ENCODE peak calls at places on chromosomes 12 and 14, in seven cellular contexts. B is Panc1, I is tibial artery, T is stomach, M is IMR-90, E is cardiac muscle cell, P is mammary epithelial cell. K is an unnamed sample. For H3K9me3 and H3K36me3, the result is how much of the 10 kb centered on the place peaks cover.

GRCh38 chr12:57694459-57695019 is 607 bp downstream of the OS9 start:
- DNase-seq in B (no peak), I (no peak), T (no peak), M (no peak), E (peak), P (peak), K (no peak)

GRCh38 chr12:19125325-19125724 is 4.2 kb upstream of the PLEKHA5 start:
- DNase-seq in B (no peak), I (no peak), T (no peak), M (peak), E (no peak), P (peak), K (no peak)

GRCh38 chr12:91180577-91180976 is 2.0 kb downstream of the DCN start:
- DNase-seq in B (no peak), I (no peak), T (no peak), M (peak), E (no peak), P (no peak), K (no peak)

GRCh38 chr14:26204954-26205479 is 392.8 kb downstream of the NOVA1 start:
- DNase-seq in B (no peak), I (peak), T (peak), M (no peak), E (peak), P (no peak), K (no peak)

GRCh38 chr12:89919241-89919906 is 210.7 kb upstream of the ATP2B1 start:
- DNase-seq in B (no peak), I (no peak), T (peak), M (no peak), E (no peak), P (no peak), K (no peak)

GRCh38 chr14:24042733-24043132 is 9.1 kb upstream of the CARMIL3 start:
- DNase-seq in B (no peak), I (no peak), T (no peak), M (no peak), E (no peak), P (no peak), K (no peak)

GRCh38 chr12:131897276-131897675 is 2.9 kb downstream of the ULK1 start:
- DNase-seq in B (no peak), I (no peak), T (no peak), M (no peak), E (no peak), P (no peak), K (no peak)

GRCh38 chr12:125145196-125145595 is 80.0 kb downstream of the AACS start:
- DNase-seq in B (no peak), I (no peak), T (no peak), M (no peak), E (no peak), P (no peak), K (no peak)

GRCh38 chr12:47778842-47779241 is 5.8 kb downstream of the SLC48A1 start:
- DNase-seq in B (no peak), I (no peak), T (no peak), M (no peak), E (no peak), P (no peak), K (no peak)

GRCh38 chr14:99236386-99237133 is 35.4 kb downstream of the BCL11B start:
- DNase-seq in B (no peak), I (no peak), T (no peak), M (no peak), E (no peak), P (no peak), K (no peak)

GRCh38 chr12:50404307-50404706 is 3.6 kb downstream of the LARP4 start:
- DNase-seq in B (no peak), I (no peak), T (no peak), M (no peak), E (no peak), P (no peak), K (no peak)

GRCh38 chr12:93325855-93326254 is 51.9 kb upstream of the NUDT4 start:
- DNase-seq in B (no peak), I (no peak), T (no peak), M (peak), E (no peak), P (peak), K (no peak)

GRCh38 chr12:99498756-99499155 is 148.8 kb upstream of the GARIN6 start:
- DNase-seq in B (no peak), I (no peak), T (no peak), M (peak), E (no peak), P (peak), K (no peak)

GRCh38 chr12:78229491-78230209 is 399.0 kb downstream of the NAV3 start:
- DNase-seq in B (peak), I (no peak), T (no peak), M (peak), E (peak), P (peak), K (no peak)

GRCh38 chr14:51419685-51420084 is 179.6 kb downstream of the TMX1 start:
- DNase-seq in B (no peak), I (no peak), T (no peak), M (no peak), E (no peak), P (no peak), K (no peak)

GRCh38 chr12:52851787-52852186 is 3.0 kb upstream of the KRT78 start:
- DNase-seq in B (no peak), I (no peak), T (no peak), M (no peak), E (no peak), P (no peak), K (no peak)

GRCh38 chr12:50129297-50129696 is 17.3 kb downstream of the COX14 start:
- DNase-seq in B (no peak), I (no peak), T (no peak), M (no peak), E (no peak), P (no peak), K (no peak)

GRCh38 chr14:55382483-55382882 is 29.1 kb downstream of the ATG14 start:
- DNase-seq in B (no peak), I (no peak), T (no peak), M (peak), E (no peak), P (no peak), K (no peak)

GRCh38 chr12:107200394-107200793 is 107.0 kb upstream of the CRY1 start:
- DNase-seq in B (no peak), I (no peak), T (no peak), M (peak), E (no peak), P (peak), K (no peak)

GRCh38 chr14:59438148-59438766 is 26.9 kb downstream of the GPR135 start:
- DNase-seq in B (no peak), I (no peak), T (no peak), M (peak), E (no peak), P (peak), K (no peak)

GRCh38 chr12:47741340-47741703 is 16.0 kb upstream of the ENDOU start:
- DNase-seq in B (no peak), I (peak), T (peak), M (no peak), E (peak), P (peak), K (peak)

GRCh38 chr12:124675881-124676688 is 108.7 kb upstream of the NCOR2 start:
- DNase-seq in B (no peak), I (no peak), T (no peak), M (peak), E (no peak), P (no peak), K (no peak)

GRCh38 chr14:77248666-77249065 is 22.3 kb downstream of the NGB start:
- DNase-seq in B (no peak), I (no peak), T (no peak), M (peak), E (no peak), P (no peak), K (no peak)

GRCh38 chr12:24742378-24742777 is 206.5 kb downstream of the BCAT1 start:
- DNase-seq in B (no peak), I (peak), T (no peak), M (no peak), E (no peak), P (no peak), K (no peak)

GRCh38 chr14:68249534-68250517 is 430.2 kb downstream of the RAD51B start:
- DNase-seq in B (no peak), I (no peak), T (no peak), M (peak), E (no peak), P (peak), K (no peak)

GRCh38 chr14:61470261-61470953 is 149.0 kb downstream of the PRKCH start:
- DNase-seq in B (no peak), I (peak), T (no peak), M (peak), E (no peak), P (peak), K (peak)

GRCh38 chr14:105088812-105089745 is 23.8 kb upstream of the GPR132 start:
- DNase-seq in B (no peak), I (no peak), T (peak), M (peak), E (no peak), P (no peak), K (no peak)

GRCh38 chr12:11862794-11863193 is 207.9 kb upstream of the BCL2L14 start:
- DNase-seq in B (no peak), I (no peak), T (no peak), M (peak), E (no peak), P (no peak), K (no peak)

GRCh38 chr12:42450248-42450647 is 124.3 kb downstream of the PPHLN1 start:
- DNase-seq in B (no peak), I (no peak), T (no peak), M (peak), E (no peak), P (peak), K (no peak)

GRCh38 chr12:120236124-120236398 is 29.5 kb downstream of the PXN start:
- DNase-seq in B (no peak), I (no peak), T (no peak), M (no peak), E (no peak), P (no peak), K (no peak)

GRCh38 chr14:67690011-67690410 is 5.6 kb downstream of the RDH11 start:
- DNase-seq in B (no peak), I (no peak), T (no peak), M (no peak), E (no peak), P (peak), K (no peak)

GRCh38 chr12:1972260-1972659 is 32.0 kb downstream of the DCP1B start:
- DNase-seq in B (no peak), I (no peak), T (no peak), M (peak), E (no peak), P (peak), K (no peak)

GRCh38 chr12:15423629-15424028 is 101.3 kb downstream of the PTPRO start:
- DNase-seq in B (no peak), I (no peak), T (no peak), M (no peak), E (no peak), P (peak), K (no peak)

GRCh38 chr12:29710104-29710503 is 73.6 kb downstream of the TMTC1 start:
- DNase-seq in B (no peak), I (peak), T (no peak), M (no peak), E (peak), P (no peak), K (no peak)

GRCh38 chr14:44897844-44898151 is 63.9 kb downstream of the KLHL28 start:
- DNase-seq in B (no peak), I (no peak), T (no peak), M (peak), E (no peak), P (no peak), K (no peak)

GRCh38 chr14:30035361-30035760 is 107.7 kb upstream of the PRKD1 start:
- DNase-seq in B (no peak), I (no peak), T (no peak), M (no peak), E (no peak), P (no peak), K (no peak)
- H3K9me3 ChIP-seq in B (under half), I (under half), T (under half), M (under half), E (under half), P (under half), K (under half)

DNA sequence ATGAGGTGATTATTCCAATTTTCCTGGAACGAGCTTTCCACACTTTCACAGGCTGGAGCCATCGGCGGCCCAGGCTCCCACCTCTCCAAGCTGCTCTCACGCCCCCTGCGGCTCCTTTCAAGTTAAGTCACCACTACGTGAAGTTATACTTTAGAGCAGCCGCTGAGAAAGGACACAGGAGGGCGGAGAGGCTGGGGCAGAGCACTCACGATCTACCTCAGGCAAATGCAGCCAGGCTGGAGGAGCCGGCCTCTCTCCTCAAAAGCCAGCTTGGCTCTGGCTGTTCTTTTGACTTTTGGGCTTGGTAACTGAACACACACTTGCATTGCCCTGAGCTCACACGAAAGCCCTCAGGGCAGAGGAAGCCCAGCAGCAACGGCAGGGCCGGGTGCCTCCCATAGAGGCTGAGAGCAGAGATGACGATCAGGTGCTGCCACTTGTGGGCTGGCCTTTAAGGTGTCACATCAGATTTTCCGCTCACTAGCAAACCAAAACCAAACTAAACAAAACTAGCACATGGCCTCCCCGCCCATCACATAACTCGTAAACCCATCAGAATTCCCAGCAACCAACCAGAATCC is 75.2 kb downstream of the PITPNM2 start:
- DNase-seq in B (no peak), I (no peak), T (peak), M (no peak), E (peak), P (no peak), K (peak)
- H3K4me3 ChIP-seq in B (no peak), I (no peak), T (no peak), M (no peak), E (no peak), P (no peak), K (no peak)

GRCh38 chr14:21352587-21352986 is 31.2 kb downstream of the SUPT16H start:
- DNase-seq in B (no peak), I (no peak), T (no peak), M (no peak), E (no peak), P (no peak), K (no peak)
- H3K36me3 ChIP-seq in B (under half), I (half or more), T (half or more), M (under half), E (half or more), P (under half), K (under half)

DNA sequence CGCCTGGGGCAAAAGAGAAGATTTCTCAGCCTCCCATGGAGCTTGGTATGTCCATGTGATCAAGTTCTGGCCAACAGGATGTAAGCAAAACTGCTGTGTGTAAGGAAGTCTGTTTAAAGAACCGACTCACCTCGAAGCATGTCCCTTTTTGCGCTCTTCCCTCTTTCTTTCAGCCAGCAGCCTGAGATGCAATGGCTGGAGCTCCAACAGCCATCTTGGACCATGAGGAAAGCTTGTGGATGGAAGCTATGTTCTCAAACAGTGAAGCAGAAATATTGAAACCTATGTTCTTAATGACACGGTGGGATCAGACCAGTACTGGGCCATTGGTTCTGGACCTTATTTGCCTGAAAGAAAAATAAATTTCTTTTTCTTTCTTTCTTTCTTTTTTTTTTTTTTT is 82.3 kb upstream of the SLC24A4 start:
- DNase-seq in B (no peak), I (no peak), T (no peak), M (no peak), E (no peak), P (no peak), K (no peak)
- H3K9me3 ChIP-seq in B (under half), I (under half), T (under half), M (under half), E (under half), P (under half), K (under half)

DNA sequence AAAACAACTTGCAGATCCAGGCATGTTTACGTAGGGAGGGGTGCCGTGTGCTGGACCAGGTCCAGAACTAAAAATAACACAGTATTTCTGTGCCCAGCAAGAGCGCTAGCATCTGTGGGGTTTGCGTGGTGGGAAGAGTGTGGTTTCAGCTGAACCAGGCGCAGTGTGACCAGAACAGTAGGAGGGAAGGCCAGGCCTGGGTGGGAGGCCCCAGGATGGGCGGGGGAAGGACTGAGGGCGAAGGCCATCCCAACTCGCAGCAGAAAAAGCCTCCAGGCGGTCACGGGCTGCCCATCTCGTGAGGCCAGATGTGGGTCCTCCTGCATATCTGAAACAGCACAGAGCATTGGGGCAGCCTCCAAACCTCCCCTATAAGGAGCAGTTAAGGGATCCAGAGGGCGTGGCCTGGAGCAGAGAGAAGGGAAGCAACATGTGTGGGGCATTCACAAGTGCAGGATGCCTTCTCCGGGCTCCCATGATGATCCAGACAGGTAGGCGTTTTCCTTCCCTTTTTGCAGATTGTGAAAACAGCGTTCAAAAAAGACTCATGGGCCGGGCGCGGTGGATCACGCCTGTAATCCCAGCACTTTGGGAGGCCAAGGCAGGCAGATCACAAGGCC is 17.8 kb upstream of the CD9 start:
- DNase-seq in B (no peak), I (peak), T (peak), M (peak), E (no peak), P (peak), K (peak)
- H3K4me3 ChIP-seq in B (no peak), I (no peak), T (no peak), M (no peak), E (no peak), P (no peak), K (no peak)

GRCh38 chr12:109578330-109578927 is 4.8 kb downstream of the MVK start:
- DNase-seq in B (no peak), I (no peak), T (no peak), M (no peak), E (no peak), P (no peak), K (no peak)
- H3K36me3 ChIP-seq in B (under half), I (half or more), T (half or more), M (under half), E (half or more), P (under half), K (under half)

GRCh38 chr12:48956279-48957140 is 777 bp downstream of the ARF3 start:
- DNase-seq in B (no peak), I (peak), T (peak), M (peak), E (peak), P (peak), K (peak)
- H3K9me3 ChIP-seq in B (under half), I (under half), T (under half), M (under half), E (under half), P (under half), K (under half)